ENCODE peak calls at places on chromosomes 7 and 10, in ten cellular contexts. D is H1, V is K562, E is ovary, I is SK-N-SH, Z is tibial nerve, P is sigmoid colon, X is GM12878, K is upper lobe of left lung, M is transverse colon. S is an unnamed sample. For H3K27me3, the result is how much of the 10 kb centered on the place peaks cover.

GRCh38 chr7:151629873-151630272 is 110.2 kb upstream of the RHEB start:
- DNase-seq in D (no peak), V (no peak), E (no peak), I (no peak), Z (no peak), P (no peak), X (no peak), K (no peak), M (no peak), S (no peak)

GRCh38 chr7:91327341-91327740 is 63.1 kb downstream of the FZD1 start:
- DNase-seq in D (no peak), V (no peak), E (no peak), I (no peak), Z (no peak), P (no peak), X (no peak), K (no peak), M (no peak), S (no peak)

GRCh38 chr7:85396676-85397075 is 209.8 kb upstream of the SEMA3D start:
- DNase-seq in D (no peak), V (no peak), E (no peak), I (no peak), Z (no peak), P (no peak), X (no peak), K (no peak), M (no peak), S (no peak)

GRCh38 chr7:86653919-86654659 is 10.4 kb downstream of the GRM3 start:
- DNase-seq in D (no peak), V (no peak), E (no peak), I (no peak), Z (no peak), P (no peak), X (no peak), K (no peak), M (no peak), S (no peak)

GRCh38 chr10:14601872-14602725 is 172.6 kb downstream of the FAM107B start:
- DNase-seq in D (no peak), V (no peak), E (no peak), I (no peak), Z (no peak), P (no peak), X (peak), K (no peak), M (peak), S (peak)

GRCh38 chr7:115229401-115230083 is 307.6 kb downstream of the MDFIC start:
- DNase-seq in D (no peak), V (no peak), E (no peak), I (no peak), Z (no peak), P (no peak), X (no peak), K (no peak), M (no peak), S (no peak)

GRCh38 chr7:145156834-145157233 is 321.0 kb upstream of the TPK1 start:
- DNase-seq in D (no peak), V (no peak), E (no peak), I (no peak), Z (no peak), P (no peak), X (no peak), K (no peak), M (no peak), S (no peak)

GRCh38 chr10:63627881-63628296 is 106.7 kb downstream of the REEP3 start:
- DNase-seq in D (no peak), V (no peak), E (no peak), I (no peak), Z (no peak), P (no peak), X (no peak), K (no peak), M (no peak), S (no peak)

GRCh38 chr7:81715984-81716588 is 53.8 kb downstream of the HGF start:
- DNase-seq in D (no peak), V (no peak), E (no peak), I (peak), Z (no peak), P (no peak), X (no peak), K (no peak), M (no peak), S (no peak)

GRCh38 chr7:102138676-102139075 is 148.0 kb upstream of the SH2B2 start:
- DNase-seq in D (no peak), V (no peak), E (no peak), I (no peak), Z (no peak), P (no peak), X (no peak), K (no peak), M (no peak), S (no peak)

GRCh38 chr7:32611700-32612099 is 116.4 kb downstream of the AVL9 start:
- DNase-seq in D (no peak), V (no peak), E (no peak), I (no peak), Z (no peak), P (no peak), X (no peak), K (no peak), M (no peak), S (no peak)

GRCh38 chr10:24494236-24494635 is 229.5 kb downstream of the ARHGAP21 start:
- DNase-seq in D (no peak), V (no peak), E (no peak), I (no peak), Z (no peak), P (no peak), X (no peak), K (no peak), M (peak), S (no peak)

GRCh38 chr7:18013936-18014335 is 13.7 kb downstream of the PRPS1L1 start:
- DNase-seq in D (no peak), V (no peak), E (no peak), I (no peak), Z (no peak), P (no peak), X (no peak), K (no peak), M (no peak), S (no peak)

GRCh38 chr7:74568658-74569057 is 88.9 kb upstream of the GTF2I start:
- DNase-seq in D (no peak), V (no peak), E (no peak), I (no peak), Z (no peak), P (no peak), X (no peak), K (no peak), M (no peak), S (no peak)

GRCh38 chr10:90407116-90407515 is 450.7 kb downstream of the HTR7 start:
- DNase-seq in D (no peak), V (no peak), E (no peak), I (no peak), Z (no peak), P (no peak), X (no peak), K (no peak), M (no peak), S (no peak)

GRCh38 chr7:155256761-155257481 is 40.8 kb upstream of the INSIG1 start:
- DNase-seq in D (no peak), V (no peak), E (no peak), I (peak), Z (no peak), P (no peak), X (no peak), K (no peak), M (no peak), S (no peak)

GRCh38 chr7:7438851-7439250 is 96.8 kb downstream of the COL28A1 start:
- DNase-seq in D (no peak), V (no peak), E (no peak), I (no peak), Z (no peak), P (no peak), X (no peak), K (no peak), M (no peak), S (no peak)

GRCh38 chr7:49767719-49768118 is 5.7 kb upstream of the VWC2 start:
- DNase-seq in D (no peak), V (no peak), E (no peak), I (no peak), Z (no peak), P (no peak), X (no peak), K (no peak), M (no peak), S (no peak)

GRCh38 chr10:129662386-129662785 is 195.3 kb downstream of the MGMT start:
- DNase-seq in D (no peak), V (no peak), E (no peak), I (no peak), Z (no peak), P (no peak), X (no peak), K (no peak), M (no peak), S (no peak)

GRCh38 chr7:28005075-28005847 is 175.3 kb downstream of the JAZF1 start:
- DNase-seq in D (no peak), V (no peak), E (peak), I (no peak), Z (no peak), P (no peak), X (no peak), K (no peak), M (no peak), S (no peak)
- TF ChIP-seq EP300 in D (no peak), V (no peak), E (no peak), I (no peak), Z (no peak), P (no peak), X (no peak), K (no peak), M (no peak), S (no peak)

GRCh38 chr10:101047268-101047667 is 14.5 kb upstream of the KAZALD1 start:
- DNase-seq in D (peak), V (no peak), E (no peak), I (no peak), Z (no peak), P (no peak), X (no peak), K (peak), M (no peak), S (no peak)
- H3K27me3 ChIP-seq in D (half or more), V (under half), E (under half), I (under half), Z (under half), P (under half), X (under half), K (under half), M (under half), S (under half)

DNA sequence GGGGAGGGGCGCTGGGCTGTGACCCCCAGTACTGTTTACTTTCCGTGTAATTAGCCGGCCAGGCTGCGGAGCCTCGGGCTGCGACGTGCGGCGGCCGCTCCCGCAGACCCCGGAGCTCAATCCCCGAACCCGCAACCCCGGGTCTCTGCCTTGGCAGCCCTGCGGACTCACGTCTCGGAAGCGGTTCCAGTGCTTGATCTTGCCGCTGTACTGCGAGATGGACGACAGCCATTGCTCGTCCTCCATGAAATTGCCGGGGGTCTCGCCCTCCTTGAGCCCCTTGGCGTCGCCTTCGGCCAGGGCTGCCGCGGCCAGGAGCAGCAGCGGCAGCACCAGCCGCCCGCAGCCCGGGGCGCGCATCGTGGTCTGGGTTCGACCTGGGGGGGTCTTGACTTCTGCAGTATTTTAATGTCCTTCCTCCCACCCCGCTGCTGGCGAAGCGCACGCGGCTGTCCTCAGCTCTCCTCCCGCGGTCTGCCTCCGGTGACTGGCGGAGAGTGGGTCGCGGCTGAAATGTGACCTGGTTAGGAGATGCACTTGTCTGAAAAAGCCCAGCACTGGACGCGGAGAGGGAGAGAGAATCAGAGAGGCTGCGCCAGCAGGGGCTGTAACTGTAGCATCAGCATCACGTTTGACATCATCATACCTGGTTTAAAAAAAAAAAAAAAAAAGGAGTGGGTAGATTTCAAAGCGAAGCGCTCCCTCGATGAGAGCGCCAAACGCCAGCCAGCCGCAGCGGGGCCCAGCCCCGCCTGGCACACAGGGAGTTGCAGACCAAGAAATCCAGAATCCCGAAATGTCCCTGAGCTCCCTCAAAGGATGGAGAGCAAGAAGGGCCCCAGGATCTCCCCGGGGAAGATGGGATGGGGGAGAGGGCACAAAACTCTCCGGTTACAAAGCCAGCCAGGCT is at the start of gene SPOCK2:
- DNase-seq in D (peak), V (no peak), E (no peak), I (peak), Z (no peak), P (no peak), X (no peak), K (peak), M (peak), S (no peak)
- TF ChIP-seq EP300 in D (no peak), V (no peak), E (no peak), I (no peak), Z (no peak), P (no peak), X (no peak), K (no peak), M (no peak), S (no peak)

DNA sequence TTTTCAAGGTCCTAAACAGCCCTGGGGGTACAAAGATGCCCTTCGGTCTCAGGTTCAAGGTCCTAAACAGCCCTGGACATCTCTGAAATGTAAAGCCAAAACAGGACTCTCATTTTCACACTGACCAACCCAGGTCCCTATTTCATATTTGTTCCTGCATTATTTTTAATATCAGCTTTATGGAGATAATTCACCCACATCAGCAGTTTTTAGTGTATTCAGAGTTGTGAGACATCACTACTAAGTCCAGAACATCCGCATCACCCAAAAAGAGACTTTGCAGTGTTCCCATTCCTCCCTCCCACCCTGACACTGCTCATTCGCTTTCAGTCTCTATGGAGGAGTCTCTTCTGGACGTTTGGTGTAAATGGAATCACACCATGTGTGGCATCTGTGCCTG is 420.2 kb downstream of the PTPRN2 start:
- DNase-seq in D (no peak), V (no peak), E (no peak), I (no peak), Z (no peak), P (no peak), X (no peak), K (no peak), M (no peak), S (no peak)
- H3K27me3 ChIP-seq in D (under half), V (under half), E (under half), I (under half), Z (under half), P (under half), X (under half), K (under half), M (under half), S (under half)

GRCh38 chr10:124008187-124008970 is 85.0 kb downstream of the CHST15 start:
- DNase-seq in D (no peak), V (no peak), E (no peak), I (no peak), Z (no peak), P (peak), X (no peak), K (no peak), M (no peak), S (no peak)
- TF ChIP-seq EP300 in D (no peak), V (no peak), E (no peak), I (no peak), Z (no peak), P (no peak), X (no peak), K (no peak), M (no peak), S (no peak)

DNA sequence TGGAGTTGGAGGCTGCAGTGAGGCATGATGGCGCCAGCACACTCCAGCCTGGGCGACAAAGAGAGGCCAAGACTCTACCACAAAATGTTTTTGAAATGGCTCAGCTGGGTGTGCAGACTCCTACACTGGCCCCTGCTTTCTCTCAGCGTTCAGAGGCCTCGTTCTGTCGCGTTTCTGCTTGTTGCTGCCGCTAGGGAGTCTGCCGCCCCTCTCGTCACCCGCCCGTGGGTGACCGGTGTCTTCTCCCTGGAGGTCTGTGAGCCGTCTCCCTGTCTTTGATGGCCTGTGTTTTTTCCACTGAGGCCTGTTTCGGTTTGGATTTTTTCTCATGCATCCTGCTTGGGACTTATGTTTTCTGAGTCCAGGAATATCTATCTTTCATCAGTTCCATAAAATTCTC is 23.6 kb upstream of the UNCX start:
- DNase-seq in D (no peak), V (no peak), E (no peak), I (no peak), Z (no peak), P (no peak), X (no peak), K (peak), M (no peak), S (no peak)
- H3K27me3 ChIP-seq in D (under half), V (under half), E (under half), I (half or more), Z (under half), P (under half), X (under half), K (under half), M (half or more), S (half or more)

GRCh38 chr10:119139464-119140067 is 25.9 kb downstream of the SFXN4 start:
- DNase-seq in D (peak), V (peak), E (peak), I (peak), Z (no peak), P (no peak), X (no peak), K (no peak), M (no peak), S (peak)
- TF ChIP-seq EP300 in D (no peak), V (no peak), E (no peak), I (no peak), Z (no peak), P (no peak), X (no peak), K (no peak), M (no peak), S (no peak)

S was measured in stomach.